ENCODE peak calls at places on chromosome 5, in four cellular contexts. V is cardiac muscle cell; N is CD8-positive, alpha-beta T cell; K is kidney. S is an unnamed sample.

GRCh38 chr5:78182838-78183237 is 111.7 kb downstream of the AP3B1 start:
- DNase-seq in K (peak; percentile 16), N (no peak), V (no peak), S (no peak)

GRCh38 chr5:87390576-87391199 is 22.0 kb downstream of the CCNH start:
- DNase-seq in K (no peak), N (no peak), V (peak; percentile 25), S (no peak)

GRCh38 chr5:169097374-169097831 is 203.5 kb downstream of the SLIT3 start:
- DNase-seq in N (no peak), K (no peak), V (no peak), S (no peak)

GRCh38 chr5:43078956-43079355 is 38.8 kb upstream of the ANXA2R start:
- DNase-seq in V (peak; percentile 89), N (no peak), K (no peak), S (no peak)

GRCh38 chr5:72210913-72211670 is 103.8 kb downstream of the MAP1B start:
- DNase-seq in N (no peak), K (peak; percentile 77), V (peak; percentile 74), S (no peak)

GRCh38 chr5:140360681-140361479 is 886 bp downstream of the SLC4A9 start:
- DNase-seq in K (no peak), N (no peak), V (no peak), S (no peak)

GRCh38 chr5:80491296-80491695 is 3.4 kb downstream of the FAM151B start:
- DNase-seq in K (no peak), V (no peak), N (no peak), S (no peak)

GRCh38 chr5:149932445-149933350 is 11.9 kb downstream of the PDE6A start:
- DNase-seq in K (no peak), V (no peak), N (no peak), S (no peak)

GRCh38 chr5:55172937-55173695 is at the start of gene CDC20B:
- DNase-seq in N (peak; percentile 49), K (peak; percentile 88), V (peak; percentile 77), S (peak; percentile 58)

GRCh38 chr5:170056561-170057267 is 49.0 kb upstream of the FOXI1 start:
- DNase-seq in V (no peak), K (no peak), N (no peak), S (no peak)

GRCh38 chr5:138449501-138450239 is 10.8 kb downstream of the REEP2 start:
- DNase-seq in V (peak; percentile 90), N (peak; percentile 61), K (peak; percentile 93), S (peak; percentile 98)

GRCh38 chr5:57695179-57695578 is 212.6 kb upstream of the ACTBL2 start:
- DNase-seq in V (no peak), N (no peak), K (no peak), S (no peak)

GRCh38 chr5:128174951-128175350 is 91.4 kb downstream of the SLC12A2 start:
- DNase-seq in V (peak; percentile 26), K (no peak), N (no peak), S (no peak)

GRCh38 chr5:57383093-57383861 is 99.3 kb downstream of the ACTBL2 start:
- DNase-seq in N (no peak), K (no peak), V (peak; percentile 90), S (no peak)

GRCh38 chr5:94595281-94595680 is 23.1 kb downstream of the KIAA0825 start:
- DNase-seq in K (no peak), N (no peak), V (peak; percentile 1), S (no peak)

GRCh38 chr5:129046151-129046550 is 48.4 kb upstream of the ISOC1 start:
- DNase-seq in K (no peak), N (no peak), V (peak; percentile 13), S (no peak)

GRCh38 chr5:139470821-139471300 is at the start of gene SMIM33:
- DNase-seq in K (no peak), N (no peak), V (no peak), S (no peak)

GRCh38 chr5:72101828-72102227 is 5.4 kb upstream of the MAP1B start:
- DNase-seq in K (no peak), V (no peak), N (no peak), S (no peak)

GRCh38 chr5:75051217-75051751 is 1.1 kb downstream of the GCNT4 start:
- DNase-seq in N (no peak), K (no peak), V (no peak), S (no peak)

GRCh38 chr5:75050415-75050814 is 1.9 kb downstream of the GCNT4 start:
- DNase-seq in K (no peak), V (peak; percentile 41), N (no peak), S (peak; percentile 17)

GRCh38 chr5:75054110-75054930 is 2.0 kb upstream of the GCNT4 start:
- DNase-seq in V (peak; percentile 71), K (peak; percentile 74), N (no peak), S (peak; percentile 25)

GRCh38 chr5:75053286-75054109 is 1.1 kb upstream of the GCNT4 start:
- DNase-seq in V (peak; percentile 88), K (peak; percentile 89), N (peak; percentile 41), S (peak; percentile 48)

GRCh38 chr5:75052461-75053285 is at the start of gene GCNT4:
- DNase-seq in K (peak; percentile 85), N (peak; percentile 31), V (peak; percentile 68), S (peak; percentile 48)
- TF ChIP-seq CTCF in K (no peak), N (peak; percentile 1), V (no peak), S (no peak)

GRCh38 chr5:137036630-137037029 is 462.5 kb downstream of the SPOCK1 start:
- DNase-seq in N (no peak), V (no peak), K (no peak), S (no peak)

GRCh38 chr5:137034213-137034612 is 464.9 kb downstream of the SPOCK1 start:
- DNase-seq in N (no peak), K (no peak), V (no peak), S (no peak)

GRCh38 chr5:137032929-137033328 is 466.2 kb downstream of the SPOCK1 start:
- DNase-seq in V (no peak), N (no peak), K (peak; percentile 68), S (no peak)

GRCh38 chr5:137035480-137035878 is 463.6 kb downstream of the SPOCK1 start:
- DNase-seq in V (no peak), K (no peak), N (no peak), S (no peak)

GRCh38 chr5:137034764-137035479 is 464.2 kb downstream of the SPOCK1 start:
- DNase-seq in V (no peak), K (no peak), N (no peak), S (no peak)
- TF ChIP-seq CTCF in V (no peak), K (no peak), N (no peak), S (no peak)

GRCh38 chr5:172005708-172006377 is 595 bp downstream of the FBXW11 start:
- DNase-seq in V (peak; percentile 18), K (peak; percentile 83), N (peak; percentile 3), S (peak; percentile 33)
- TF ChIP-seq CTCF in V (no peak), K (no peak), N (no peak), S (no peak)

GRCh38 chr5:73311291-73312110 is 137.1 kb downstream of the FOXD1 start:
- DNase-seq in V (peak; percentile 82), K (peak; percentile 83), N (no peak), S (no peak)

GRCh38 chr5:73314395-73315195 is 134.0 kb downstream of the FOXD1 start:
- DNase-seq in V (no peak), K (no peak), N (no peak), S (no peak)

GRCh38 chr5:73307645-73308346 is 134.8 kb downstream of the TMEM174 start:
- DNase-seq in K (no peak), V (no peak), N (no peak), S (no peak)

GRCh38 chr5:73312872-73313510 is 135.6 kb downstream of the FOXD1 start:
- DNase-seq in V (no peak), K (no peak), N (no peak), S (no peak)

GRCh38 chr5:73312146-73312871 is 136.3 kb downstream of the FOXD1 start:
- DNase-seq in N (no peak), V (peak; percentile 94), K (peak; percentile 66), S (no peak)
- TF ChIP-seq CTCF in N (no peak), V (peak; percentile 60), K (no peak), S (no peak)

GRCh38 chr5:36944607-36945225 is 68.1 kb downstream of the NIPBL start:
- DNase-seq in N (no peak), V (peak; percentile 82), K (no peak), S (no peak)
- TF ChIP-seq CTCF in N (peak; percentile 68), V (peak; percentile 53), K (peak; percentile 55), S (peak; percentile 79)

GRCh38 chr5:2782658-2783057 is 31.2 kb upstream of the IRX2 start:
- DNase-seq in V (no peak), N (no peak), K (no peak), S (no peak)

GRCh38 chr5:2780421-2781171 is 29.1 kb upstream of the IRX2 start:
- DNase-seq in N (no peak), V (no peak), K (peak; percentile 85), S (no peak)

GRCh38 chr5:2779459-2779858 is 28.0 kb upstream of the IRX2 start:
- DNase-seq in N (no peak), V (no peak), K (no peak), S (no peak)

DNA sequence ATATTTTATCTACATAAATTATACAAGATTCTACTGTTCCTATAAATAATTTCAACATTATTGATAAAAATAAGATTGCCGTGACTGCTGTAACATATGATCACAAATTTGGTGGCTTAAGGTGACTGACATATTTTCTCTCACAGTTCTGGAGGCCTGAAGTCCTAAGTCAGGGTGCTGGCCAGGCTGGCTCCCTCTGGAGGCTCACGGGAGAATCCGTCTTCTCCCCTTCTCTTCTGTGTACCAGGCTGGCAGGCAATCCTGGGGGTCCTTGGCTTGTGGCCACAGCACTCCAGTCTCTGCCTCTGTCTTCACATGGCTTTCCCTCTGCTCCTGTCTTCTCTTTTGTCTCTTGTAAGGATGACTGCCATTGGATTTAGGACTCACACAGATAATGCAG is 31.7 kb upstream of the IRX2 start:
- DNase-seq in N (no peak), K (no peak), V (no peak), S (no peak)
- TF ChIP-seq CTCF in N (no peak), K (no peak), V (no peak), S (peak; percentile 14)

GRCh38 chr5:145680744-145681143 is 154.4 kb downstream of the PRELID2 start:
- DNase-seq in K (no peak), N (no peak), V (peak; percentile 14), S (no peak)

GRCh38 chr5:145682197-145682895 is 152.8 kb downstream of the PRELID2 start:
- DNase-seq in K (no peak), N (no peak), V (no peak), S (no peak)

GRCh38 chr5:145680169-145680568 is 155.0 kb downstream of the PRELID2 start:
- DNase-seq in K (no peak), V (no peak), N (no peak), S (no peak)

GRCh38 chr5:145681686-145682085 is 153.5 kb downstream of the PRELID2 start:
- DNase-seq in N (no peak), V (peak; percentile 86), K (no peak), S (peak; percentile 41)

DNA sequence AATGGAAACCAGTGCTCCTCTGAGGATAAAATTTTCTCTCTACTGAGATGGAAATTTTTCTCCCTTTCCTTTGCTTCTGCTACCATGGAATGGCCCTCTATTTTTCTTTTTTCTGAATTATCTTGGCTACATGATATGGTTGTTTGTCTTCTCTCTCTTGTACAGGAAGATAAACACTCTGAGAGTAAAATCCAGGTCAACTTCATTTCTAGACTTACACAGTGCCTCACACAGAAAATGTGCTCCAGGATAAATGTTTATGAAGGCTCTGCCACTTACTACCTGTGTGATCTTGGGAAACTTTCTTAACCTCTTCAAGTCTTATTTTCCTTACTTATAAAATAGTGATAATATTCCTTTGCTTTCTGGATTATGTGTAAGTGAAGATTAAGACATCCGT is 153.9 kb downstream of the PRELID2 start:
- DNase-seq in V (no peak), K (no peak), N (no peak), S (no peak)
- TF ChIP-seq CTCF in V (no peak), K (no peak), N (no peak), S (no peak)

S was measured in neural crest cell.